ENCODE peak calls at places on chromosomes 1 and 21, in ten cellular contexts. K is fibroblast of lung; H is gastrocnemius medialis; T is mammary epithelial cell; Q is spleen; J is upper lobe of right lung; E is colonic mucosa; V is CD8-positive, alpha-beta T cell; R is astrocyte; W is psoas muscle. S is an unnamed sample. For H3K36me3, the result is how much of the 10 kb centered on the place peaks cover.

GRCh38 chr1:192311281-192311680 is 5.5 kb upstream of the RGS21 start:
- DNase-seq in K (peak), H (no peak), T (peak), Q (no peak), J (no peak), E (no peak), V (no peak), R (peak), W (no peak), S (no peak)

GRCh38 chr1:30637183-30637969 is 86.0 kb downstream of the MATN1 start:
- DNase-seq in K (no peak), H (no peak), T (no peak), Q (no peak), J (peak), E (no peak), V (no peak), R (no peak), W (no peak), S (no peak)

GRCh38 chr1:177586429-177586828 is 383.4 kb downstream of the SEC16B start:
- DNase-seq in K (peak), H (no peak), T (peak), Q (no peak), J (no peak), E (no peak), V (no peak), R (peak), W (no peak), S (no peak)

GRCh38 chr1:116755681-116756080 is 1.5 kb downstream of the CD2 start:
- DNase-seq in K (no peak), H (no peak), T (no peak), Q (no peak), J (no peak), E (no peak), V (no peak), R (no peak), W (no peak), S (no peak)

GRCh38 chr1:204637985-204638356 is 47.6 kb downstream of the LRRN2 start:
- DNase-seq in K (no peak), H (no peak), T (no peak), Q (no peak), J (no peak), E (peak), V (no peak), R (no peak), W (no peak), S (peak)

GRCh38 chr1:206115791-206116190 is 1.4 kb downstream of the AVPR1B start:
- DNase-seq in K (no peak), H (no peak), T (no peak), Q (no peak), J (no peak), E (no peak), V (no peak), R (no peak), W (no peak), S (no peak)

GRCh38 chr1:31587720-31588423 is 11.6 kb downstream of the TINAGL1 start:
- DNase-seq in K (peak), H (no peak), T (no peak), Q (no peak), J (peak), E (peak), V (peak), R (no peak), W (peak), S (peak)

GRCh38 chr1:203781962-203782361 is 13.5 kb upstream of the ZBED6 start:
- DNase-seq in K (no peak), H (no peak), T (no peak), Q (no peak), J (no peak), E (no peak), V (no peak), R (no peak), W (no peak), S (no peak)

GRCh38 chr1:55724551-55725325 is 509.6 kb upstream of the USP24 start:
- DNase-seq in K (peak), H (no peak), T (no peak), Q (no peak), J (no peak), E (no peak), V (no peak), R (peak), W (no peak), S (no peak)

GRCh38 chr1:109249654-109250401 is 489 bp downstream of the CELSR2 start:
- DNase-seq in K (no peak), H (no peak), T (no peak), Q (peak), J (peak), E (no peak), V (no peak), R (no peak), W (peak), S (no peak)

GRCh38 chr1:244104309-244105060 is 53.4 kb downstream of the ZBTB18 start:
- DNase-seq in K (peak), H (no peak), T (peak), Q (no peak), J (no peak), E (no peak), V (no peak), R (peak), W (no peak), S (no peak)

GRCh38 chr1:245512181-245512888 is 357.6 kb downstream of the KIF26B start:
- DNase-seq in K (peak), H (no peak), T (no peak), Q (no peak), J (no peak), E (no peak), V (no peak), R (no peak), W (no peak), S (no peak)

GRCh38 chr21:14306143-14306907 is 76.6 kb downstream of the HSPA13 start:
- DNase-seq in K (peak), H (no peak), T (no peak), Q (no peak), J (no peak), E (no peak), V (no peak), R (no peak), W (no peak), S (no peak)

GRCh38 chr1:2103901-2104590 is 53.8 kb downstream of the PRKCZ start:
- DNase-seq in K (no peak), H (no peak), T (no peak), Q (no peak), J (peak), E (no peak), V (no peak), R (no peak), W (no peak), S (no peak)

GRCh38 chr1:2107586-2108212 is 57.5 kb downstream of the PRKCZ start:
- DNase-seq in K (no peak), H (no peak), T (no peak), Q (no peak), J (no peak), E (no peak), V (no peak), R (no peak), W (no peak), S (no peak)

GRCh38 chr1:2106681-2107405 is 56.6 kb downstream of the PRKCZ start:
- DNase-seq in K (no peak), H (no peak), T (no peak), Q (no peak), J (peak), E (no peak), V (no peak), R (no peak), W (no peak), S (no peak)

GRCh38 chr1:2104621-2105427 is 54.6 kb downstream of the PRKCZ start:
- DNase-seq in K (peak), H (no peak), T (no peak), Q (no peak), J (peak), E (no peak), V (no peak), R (no peak), W (no peak), S (no peak)

GRCh38 chr1:2105781-2106524 is 55.7 kb downstream of the PRKCZ start:
- DNase-seq in K (no peak), H (no peak), T (no peak), Q (no peak), J (peak), E (no peak), V (no peak), R (no peak), W (no peak), S (no peak)
- H3K27ac ChIP-seq in K (no peak), H (no peak), T (no peak), Q (no peak), J (peak), E (no peak), V (no peak), R (no peak), W (no peak), S (no peak)

DNA sequence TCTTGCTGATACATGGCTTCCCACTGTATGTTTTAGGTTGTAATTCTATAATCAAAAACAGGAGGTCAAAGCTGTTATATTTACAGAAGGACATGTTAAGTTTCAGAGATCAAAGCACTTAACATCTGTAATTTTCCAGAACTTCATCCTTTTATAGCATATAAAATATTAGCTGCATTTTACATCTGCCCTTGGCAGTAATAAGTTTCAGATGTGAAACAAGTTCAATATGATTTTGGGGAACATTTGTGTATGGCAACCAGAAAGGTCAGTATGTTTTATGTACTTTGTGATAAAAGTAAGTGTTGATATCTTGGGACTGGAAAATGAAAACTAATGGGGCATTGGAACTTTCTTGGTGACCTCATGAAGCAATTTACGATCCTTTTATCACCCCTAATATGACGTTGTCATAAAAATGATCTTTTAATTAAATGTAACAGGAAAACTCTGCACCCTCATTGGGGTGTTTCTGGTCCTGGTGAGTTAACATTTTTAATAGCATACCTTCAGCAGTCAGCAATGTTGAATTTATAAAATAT is 449.6 kb downstream of the GPATCH2 start:
- DNase-seq in K (no peak), H (no peak), T (no peak), Q (no peak), J (no peak), E (no peak), V (no peak), R (no peak), W (no peak), S (no peak)
- H3K4me3 ChIP-seq in K (no peak), H (no peak), T (no peak), Q (no peak), J (no peak), E (no peak), V (no peak), R (no peak), W (no peak), S (no peak)

GRCh38 chr1:145758116-145758515 is 38.8 kb downstream of the CD160 start:
- DNase-seq in K (no peak), H (no peak), T (no peak), Q (no peak), J (no peak), E (no peak), V (no peak), R (no peak), W (no peak), S (no peak)
- H3K36me3 ChIP-seq in K (under half), H (half or more), T (under half), Q (under half), J (under half), E (under half), V (under half), R (under half), W (half or more), S (half or more)

GRCh38 chr1:15346356-15347030 is 63.2 kb upstream of the EFHD2 start:
- DNase-seq in K (no peak), H (no peak), T (no peak), Q (no peak), J (no peak), E (no peak), V (no peak), R (no peak), W (no peak), S (no peak)
- H3K27ac ChIP-seq in K (no peak), H (no peak), T (no peak), Q (no peak), J (peak), E (no peak), V (no peak), R (no peak), W (no peak), S (no peak)

GRCh38 chr1:155454096-155454495 is 108.5 kb downstream of the ASH1L start:
- DNase-seq in K (peak), H (no peak), T (no peak), Q (no peak), J (no peak), E (no peak), V (no peak), R (peak), W (no peak), S (no peak)

GRCh38 chr1:155458111-155458510 is 104.5 kb downstream of the ASH1L start:
- DNase-seq in K (no peak), H (no peak), T (no peak), Q (no peak), J (no peak), E (no peak), V (no peak), R (no peak), W (no peak), S (no peak)

GRCh38 chr1:155457237-155457636 is 105.4 kb downstream of the ASH1L start:
- DNase-seq in K (no peak), H (no peak), T (no peak), Q (no peak), J (no peak), E (no peak), V (no peak), R (no peak), W (no peak), S (no peak)

GRCh38 chr1:155453141-155453540 is 109.5 kb downstream of the ASH1L start:
- DNase-seq in K (no peak), H (no peak), T (no peak), Q (no peak), J (no peak), E (no peak), V (no peak), R (no peak), W (no peak), S (no peak)

GRCh38 chr1:155455588-155456195 is 106.9 kb downstream of the ASH1L start:
- DNase-seq in K (peak), H (no peak), T (no peak), Q (no peak), J (no peak), E (no peak), V (no peak), R (peak), W (no peak), S (peak)
- H3K4me3 ChIP-seq in K (no peak), H (no peak), T (no peak), Q (no peak), J (no peak), E (no peak), V (no peak), R (no peak), W (no peak), S (no peak)